ENCODE peak calls at places on chromosome 11, in seven cellular contexts. S, N, L, K, Y, D and Q are unnamed samples.

GRCh38 chr11:72579816-72580647 is 94.2 kb downstream of the PDE2A start:
- DNase-seq in S (no peak), N (no peak), L (no peak), K (no peak), Y (no peak), D (no peak), Q (no peak)

GRCh38 chr11:115201121-115201792 is 303.0 kb downstream of the CADM1 start:
- DNase-seq in S (no peak), N (no peak), L (no peak), K (no peak), Y (peak; percentile 50), D (peak; percentile 68), Q (peak; percentile 93)

GRCh38 chr11:122020902-122021301 is 95.1 kb downstream of the BLID start:
- DNase-seq in S (no peak), N (no peak), L (no peak), K (no peak), Y (peak; percentile 32), D (no peak), Q (peak; percentile 20)

GRCh38 chr11:4060182-4060923 is 34.2 kb upstream of the RRM1 start:
- DNase-seq in S (no peak), N (no peak), L (no peak), K (no peak), Y (no peak), D (no peak), Q (no peak)

GRCh38 chr11:8934735-8935478 is 2.2 kb upstream of the C11orf16 start:
- DNase-seq in S (no peak), N (no peak), L (no peak), K (no peak), Y (peak; percentile 88), D (peak; percentile 49), Q (peak; percentile 39)

GRCh38 chr11:57792060-57792541 is 30.5 kb downstream of the CTNND1 start:
- DNase-seq in S (no peak), N (peak; percentile 93), L (peak; percentile 95), K (peak; percentile 68), Y (peak; percentile 43), D (no peak), Q (no peak)

GRCh38 chr11:27694992-27695391 is 5.3 kb downstream of the BDNF start:
- DNase-seq in S (no peak), N (no peak), L (no peak), K (no peak), Y (no peak), D (no peak), Q (no peak)

GRCh38 chr11:13031349-13031748 is 22.2 kb downstream of the RASSF10 start:
- DNase-seq in S (no peak), N (no peak), L (no peak), K (no peak), Y (no peak), D (no peak), Q (no peak)

GRCh38 chr11:10892250-10892649 is 34.4 kb upstream of the ZBED5 start:
- DNase-seq in S (no peak), N (no peak), L (no peak), K (no peak), Y (no peak), D (no peak), Q (no peak)

GRCh38 chr11:31706357-31706756 is 104.8 kb downstream of the PAX6 start:
- DNase-seq in S (no peak), N (no peak), L (no peak), K (no peak), Y (no peak), D (no peak), Q (no peak)

GRCh38 chr11:8192016-8192895 is 23.4 kb upstream of the RIC3 start:
- DNase-seq in S (peak; percentile 43), N (no peak), L (no peak), K (peak; percentile 69), Y (peak; percentile 69), D (peak; percentile 29), Q (peak; percentile 87)

GRCh38 chr11:44978961-44979331 is 28.3 kb upstream of the TP53I11 start:
- DNase-seq in S (no peak), N (no peak), L (no peak), K (no peak), Y (no peak), D (no peak), Q (no peak)

GRCh38 chr11:48012051-48012391 is 31.7 kb downstream of the PTPRJ start:
- DNase-seq in S (no peak), N (no peak), L (peak; percentile 76), K (no peak), Y (no peak), D (no peak), Q (no peak)

GRCh38 chr11:69908511-69909220 is 89.5 kb upstream of the FGF3 start:
- DNase-seq in S (no peak), N (no peak), L (no peak), K (no peak), Y (no peak), D (no peak), Q (no peak)

GRCh38 chr11:123357990-123358827 is 71.9 kb upstream of the GRAMD1B start:
- DNase-seq in S (no peak), N (peak; percentile 34), L (no peak), K (no peak), Y (no peak), D (no peak), Q (peak; percentile 83)

GRCh38 chr11:43868852-43869567 is 11.6 kb upstream of the ALKBH3 start:
- DNase-seq in S (peak; percentile 37), N (peak; percentile 84), L (peak; percentile 23), K (peak; percentile 62), Y (peak; percentile 79), D (peak; percentile 72), Q (no peak)

GRCh38 chr11:78749243-78749730 is 174.6 kb upstream of the NARS2 start:
- DNase-seq in S (no peak), N (no peak), L (no peak), K (no peak), Y (no peak), D (no peak), Q (no peak)

GRCh38 chr11:75497788-75498404 is 27.8 kb downstream of the GDPD5 start:
- DNase-seq in S (no peak), N (no peak), L (no peak), K (no peak), Y (no peak), D (no peak), Q (no peak)

GRCh38 chr11:3914807-3915206 is 59.3 kb downstream of the STIM1 start:
- DNase-seq in S (no peak), N (no peak), L (no peak), K (no peak), Y (no peak), D (no peak), Q (no peak)